ENCODE peak calls at places on chromosomes 2 and 18, in nine cellular contexts. T, H, O, Z, Y, Q, I, C and L are unnamed samples.

GRCh38 chr2:62221141-62221540 is 25.2 kb downstream of the B3GNT2 start:
- DNase-seq in C (peak), Q (peak), O (no peak), T (no peak), I (no peak), H (no peak), Z (no peak), Y (peak), L (no peak)

GRCh38 chr2:115739574-115739973 is 1297.1 kb downstream of the DPP10 start:
- DNase-seq in O (no peak), Y (no peak), T (no peak), Q (peak), H (no peak), I (no peak), Z (no peak), C (no peak), L (no peak)

GRCh38 chr2:170218931-170219330 is 41.0 kb downstream of the MYO3B start:
- DNase-seq in T (no peak), Y (no peak), C (no peak), Q (no peak), I (no peak), O (no peak), Z (no peak), H (no peak), L (no peak)

GRCh38 chr2:197256021-197256420 is 54.6 kb downstream of the ANKRD44 start:
- DNase-seq in O (no peak), I (no peak), Y (no peak), H (no peak), T (no peak), C (no peak), Z (no peak), Q (no peak), L (no peak)

GRCh38 chr2:70922591-70923234 is 13.0 kb upstream of the ATP6V1B1 start:
- DNase-seq in H (no peak), C (peak), Y (no peak), I (no peak), Q (no peak), T (no peak), Z (no peak), O (peak), L (peak)

GRCh38 chr2:150605664-150606063 is 118.2 kb upstream of the RND3 start:
- DNase-seq in Y (no peak), Q (no peak), H (no peak), O (no peak), T (no peak), I (no peak), Z (no peak), C (no peak), L (no peak)

GRCh38 chr2:164710252-164710633 is 89.0 kb upstream of the GRB14 start:
- DNase-seq in Q (no peak), Y (no peak), I (no peak), O (no peak), T (no peak), C (no peak), Z (no peak), H (no peak), L (no peak)

GRCh38 chr2:28780496-28780895 is 28.9 kb downstream of the PPP1CB start:
- DNase-seq in O (no peak), Q (no peak), I (no peak), Y (no peak), H (no peak), Z (no peak), C (peak), T (no peak), L (no peak)

GRCh38 chr2:60565472-60565871 is 12.0 kb upstream of the BCL11A start:
- DNase-seq in C (no peak), Z (no peak), I (no peak), T (no peak), H (no peak), Q (peak), O (no peak), Y (no peak), L (no peak)

GRCh38 chr18:61589724-61590065 is 256.5 kb downstream of the CDH20 start:
- DNase-seq in Z (no peak), O (no peak), Q (no peak), C (no peak), I (no peak), T (no peak), Y (no peak), H (no peak), L (no peak)

GRCh38 chr2:144479138-144479537 is 40.8 kb downstream of the ZEB2 start:
- DNase-seq in I (no peak), H (no peak), C (no peak), Q (no peak), Y (no peak), Z (no peak), O (no peak), T (no peak), L (no peak)

GRCh38 chr2:127387655-127388422 is at the start of gene MAP3K2:
- DNase-seq in T (peak), Q (peak), O (peak), Z (peak), C (peak), Y (peak), I (peak), H (peak), L (peak)

GRCh38 chr2:48194641-48195040 is 288.3 kb upstream of the FBXO11 start:
- DNase-seq in O (no peak), H (no peak), T (no peak), Q (no peak), I (no peak), C (no peak), Z (no peak), Y (no peak), L (no peak)

GRCh38 chr2:127589358-127589757 is 53.9 kb downstream of the MYO7B start:
- DNase-seq in Q (no peak), Y (no peak), O (peak), H (no peak), I (no peak), T (no peak), C (no peak), Z (no peak), L (no peak)

GRCh38 chr2:17620280-17620679 is 79.8 kb downstream of the VSNL1 start:
- DNase-seq in I (no peak), Q (peak), Z (no peak), Y (no peak), T (no peak), C (no peak), O (no peak), H (no peak), L (no peak)

GRCh38 chr2:147659051-147659450 is 185.8 kb upstream of the ACVR2A start:
- DNase-seq in H (no peak), T (no peak), Y (no peak), I (no peak), O (no peak), C (no peak), Z (no peak), Q (no peak), L (no peak)

GRCh38 chr2:157271590-157272203 is 14.2 kb downstream of the GALNT5 start:
- DNase-seq in Z (no peak), Q (no peak), O (no peak), Y (no peak), I (no peak), C (no peak), T (no peak), H (no peak), L (no peak)

GRCh38 chr2:159617651-159618050 is 1.3 kb upstream of the BAZ2B start:
- DNase-seq in C (peak), O (no peak), T (no peak), Y (peak), Q (no peak), I (no peak), H (no peak), Z (no peak), L (no peak)

GRCh38 chr18:59897321-59897954 is 2.4 kb upstream of the PMAIP1 start:
- DNase-seq in O (no peak), Y (no peak), C (no peak), T (no peak), Z (no peak), Q (no peak), I (no peak), H (no peak), L (no peak)

GRCh38 chr2:149383340-149383739 is 53.0 kb downstream of the LYPD6 start:
- DNase-seq in Q (no peak), I (no peak), O (no peak), Z (no peak), C (no peak), T (no peak), H (no peak), Y (no peak), L (no peak)

GRCh38 chr2:236121546-236121945 is 46.6 kb downstream of the GBX2 start:
- DNase-seq in I (no peak), C (no peak), Y (no peak), O (no peak), H (no peak), Q (no peak), T (no peak), Z (no peak), L (no peak)

GRCh38 chr2:154713605-154714004 is 15.1 kb downstream of the KCNJ3 start:
- DNase-seq in Z (no peak), O (no peak), C (no peak), Q (no peak), I (no peak), H (no peak), T (no peak), Y (no peak), L (no peak)

GRCh38 chr2:173448938-173449471 is 94.3 kb downstream of the CDCA7 start:
- DNase-seq in O (peak), T (peak), H (peak), Q (peak), Z (peak), I (peak), C (peak), Y (peak), L (peak)

GRCh38 chr18:32160547-32160946 is 29.3 kb upstream of the MEP1B start:
- DNase-seq in O (no peak), C (no peak), T (no peak), Q (no peak), Z (no peak), Y (no peak), I (no peak), H (no peak), L (no peak)

GRCh38 chr18:25164837-25165791 is 186.9 kb downstream of the ZNF521 start:
- DNase-seq in Z (no peak), T (no peak), I (peak), C (no peak), Y (no peak), H (no peak), O (no peak), Q (no peak), L (no peak)

GRCh38 chr2:104597942-104598341 is 256.0 kb upstream of the POU3F3 start:
- DNase-seq in O (no peak), T (no peak), H (no peak), Y (no peak), Q (no peak), C (no peak), I (no peak), Z (no peak), L (no peak)

GRCh38 chr2:105383456-105383855 is 15.4 kb downstream of the FHL2 start:
- DNase-seq in H (no peak), Q (no peak), Y (no peak), Z (no peak), I (no peak), O (no peak), C (no peak), T (no peak), L (no peak)

GRCh38 chr2:65799455-65799854 is 367.1 kb upstream of the SPRED2 start:
- DNase-seq in C (no peak), I (no peak), T (no peak), Z (no peak), O (no peak), Y (no peak), H (no peak), Q (no peak), L (no peak)